ENCODE peak calls at places on chromosomes 7 and 10, in ten cellular contexts. One of them, this sample, is unnamed.

GRCh38 chr10:97109562-97109961 is 76.2 kb downstream of the SLIT1 start:
- DNase-seq in HFFc6: no peak
- DNase-seq in stromal cell of bone marrow: no peak
- DNase-seq in NCI-H345: peak; percentile 82
- DNase-seq in GM04504: no peak
- DNase-seq in suprapubic skin: no peak
- DNase-seq in fibroblast of pulmonary artery: no peak
- DNase-seq in WTC11: no peak
- DNase-seq in EH: no peak
- DNase-seq in activated naive CD8-positive, alpha-beta T cell treated with anti-CD3 and anti-CD28 coated beads, Interleukin-2, amount 50 U/mL, for 24 hours: no peak
- DNase-seq in this sample: peak; percentile 13

GRCh38 chr7:20870977-20871376 is 84.3 kb upstream of the SP8 start:
- DNase-seq in WTC11: no peak
- DNase-seq in stromal cell of bone marrow: no peak
- DNase-seq in activated naive CD8-positive, alpha-beta T cell treated with anti-CD3 and anti-CD28 coated beads, Interleukin-2, amount 50 U/mL, for 24 hours: no peak
- DNase-seq in NCI-H345: no peak
- DNase-seq in suprapubic skin: no peak
- DNase-seq in GM04504: no peak
- DNase-seq in fibroblast of pulmonary artery: no peak
- DNase-seq in HFFc6: no peak
- DNase-seq in EH: no peak
- DNase-seq in this sample: no peak

GRCh38 chr10:27625452-27626345 is 119.9 kb downstream of the MKX start:
- DNase-seq in WTC11: peak; percentile 18
- DNase-seq in activated naive CD8-positive, alpha-beta T cell treated with anti-CD3 and anti-CD28 coated beads, Interleukin-2, amount 50 U/mL, for 24 hours: no peak
- DNase-seq in stromal cell of bone marrow: no peak
- DNase-seq in HFFc6: no peak
- DNase-seq in fibroblast of pulmonary artery: no peak
- DNase-seq in EH: peak; percentile 41
- DNase-seq in GM04504: no peak
- DNase-seq in suprapubic skin: no peak
- DNase-seq in NCI-H345: no peak
- DNase-seq in this sample: no peak

GRCh38 chr7:6269527-6269926 is 2.9 kb downstream of the CYTH3 start:
- DNase-seq in NCI-H345: no peak
- DNase-seq in WTC11: no peak
- DNase-seq in GM04504: no peak
- DNase-seq in suprapubic skin: no peak
- DNase-seq in stromal cell of bone marrow: no peak
- DNase-seq in activated naive CD8-positive, alpha-beta T cell treated with anti-CD3 and anti-CD28 coated beads, Interleukin-2, amount 50 U/mL, for 24 hours: no peak
- DNase-seq in fibroblast of pulmonary artery: no peak
- DNase-seq in EH: no peak
- DNase-seq in HFFc6: no peak
- DNase-seq in this sample: no peak

GRCh38 chr7:150811-151221 is 41.6 kb upstream of the FAM20C start:
- DNase-seq in EH: peak; percentile 12
- DNase-seq in suprapubic skin: peak; percentile 55
- DNase-seq in activated naive CD8-positive, alpha-beta T cell treated with anti-CD3 and anti-CD28 coated beads, Interleukin-2, amount 50 U/mL, for 24 hours: peak; percentile 10
- DNase-seq in WTC11: peak; percentile 9
- DNase-seq in NCI-H345: no peak
- DNase-seq in stromal cell of bone marrow: peak; percentile 42
- DNase-seq in GM04504: no peak
- DNase-seq in fibroblast of pulmonary artery: no peak
- DNase-seq in HFFc6: no peak
- DNase-seq in this sample: no peak

GRCh38 chr10:119306514-119306951 is 99.2 kb downstream of the GRK5 start:
- DNase-seq in HFFc6: no peak
- DNase-seq in WTC11: peak; percentile 25
- DNase-seq in GM04504: no peak
- DNase-seq in suprapubic skin: no peak
- DNase-seq in fibroblast of pulmonary artery: no peak
- DNase-seq in activated naive CD8-positive, alpha-beta T cell treated with anti-CD3 and anti-CD28 coated beads, Interleukin-2, amount 50 U/mL, for 24 hours: peak; percentile 71
- DNase-seq in NCI-H345: no peak
- DNase-seq in EH: no peak
- DNase-seq in stromal cell of bone marrow: no peak
- DNase-seq in this sample: peak; percentile 82

GRCh38 chr7:138934861-138935260 is 46.3 kb downstream of the KIAA1549 start:
- DNase-seq in EH: peak; percentile 84
- DNase-seq in activated naive CD8-positive, alpha-beta T cell treated with anti-CD3 and anti-CD28 coated beads, Interleukin-2, amount 50 U/mL, for 24 hours: no peak
- DNase-seq in suprapubic skin: no peak
- DNase-seq in fibroblast of pulmonary artery: peak; percentile 65
- DNase-seq in GM04504: no peak
- DNase-seq in HFFc6: peak; percentile 85
- DNase-seq in WTC11: no peak
- DNase-seq in stromal cell of bone marrow: no peak
- DNase-seq in NCI-H345: no peak
- DNase-seq in this sample: no peak

GRCh38 chr7:27098493-27099223 is 2.9 kb upstream of the HOXA1 start:
- DNase-seq in suprapubic skin: no peak
- DNase-seq in GM04504: no peak
- DNase-seq in activated naive CD8-positive, alpha-beta T cell treated with anti-CD3 and anti-CD28 coated beads, Interleukin-2, amount 50 U/mL, for 24 hours: no peak
- DNase-seq in fibroblast of pulmonary artery: no peak
- DNase-seq in WTC11: no peak
- DNase-seq in stromal cell of bone marrow: peak; percentile 63
- DNase-seq in NCI-H345: no peak
- DNase-seq in HFFc6: no peak
- DNase-seq in EH: peak; percentile 41
- DNase-seq in this sample: no peak

GRCh38 chr10:99920486-99920885 is 89.3 kb downstream of the DNMBP start:
- DNase-seq in HFFc6: no peak
- DNase-seq in WTC11: no peak
- DNase-seq in fibroblast of pulmonary artery: no peak
- DNase-seq in stromal cell of bone marrow: no peak
- DNase-seq in suprapubic skin: no peak
- DNase-seq in activated naive CD8-positive, alpha-beta T cell treated with anti-CD3 and anti-CD28 coated beads, Interleukin-2, amount 50 U/mL, for 24 hours: no peak
- DNase-seq in GM04504: no peak
- DNase-seq in NCI-H345: no peak
- DNase-seq in EH: no peak
- DNase-seq in this sample: no peak

GRCh38 chr7:44196450-44196872 is 4.3 kb upstream of the YKT6 start:
- DNase-seq in fibroblast of pulmonary artery: peak; percentile 69
- DNase-seq in suprapubic skin: peak; percentile 48
- DNase-seq in activated naive CD8-positive, alpha-beta T cell treated with anti-CD3 and anti-CD28 coated beads, Interleukin-2, amount 50 U/mL, for 24 hours: peak; percentile 42
- DNase-seq in HFFc6: peak; percentile 58
- DNase-seq in WTC11: peak; percentile 57
- DNase-seq in EH: peak; percentile 69
- DNase-seq in GM04504: no peak
- DNase-seq in stromal cell of bone marrow: peak; percentile 39
- DNase-seq in NCI-H345: peak; percentile 44
- DNase-seq in this sample: peak; percentile 67